ENCODE peak calls at places on chromosomes 7 and 10, in six cellular contexts. Q is AG04450; P is GM20000; V is activated CD4-positive, CD25-positive, alpha-beta regulatory T cell treated with anti-CD3 and anti-CD28 coated beads, Interleukin-2, amount 50 U/mL, for 72 hours; I is HFFc6; R is HEK293T. M is an unnamed sample.

GRCh38 chr7:87416682-87417587 is 58.5 kb downstream of the ABCB4 start:
- DNase-seq in Q (peak), P (peak), V (peak), I (peak), R (peak), M (peak)

GRCh38 chr7:23931633-23932032 is 221.6 kb downstream of the STK31 start:
- DNase-seq in Q (no peak), P (no peak), V (no peak), I (no peak), R (no peak), M (no peak)

GRCh38 chr10:112848868-112849267 is 101.2 kb upstream of the TCF7L2 start:
- DNase-seq in Q (no peak), P (no peak), V (no peak), I (no peak), R (no peak), M (no peak)

GRCh38 chr10:22629843-22630228 is 84.5 kb downstream of the PIP4K2A start:
- DNase-seq in Q (no peak), P (no peak), V (no peak), I (no peak), R (no peak), M (no peak)

GRCh38 chr7:4751398-4751947 is 23.9 kb upstream of the AP5Z1 start:
- DNase-seq in Q (no peak), P (no peak), V (no peak), I (no peak), R (no peak), M (no peak)

GRCh38 chr7:68770649-68771048 is 827.6 kb upstream of the AUTS2 start:
- DNase-seq in Q (no peak), P (no peak), V (no peak), I (no peak), R (peak), M (no peak)

GRCh38 chr7:26964409-26964808 is 100.0 kb upstream of the SKAP2 start:
- DNase-seq in Q (no peak), P (no peak), V (no peak), I (no peak), R (no peak), M (no peak)

GRCh38 chr7:138913783-138914182 is 67.4 kb downstream of the KIAA1549 start:
- DNase-seq in Q (no peak), P (no peak), V (no peak), I (no peak), R (no peak), M (no peak)

GRCh38 chr7:95104739-95105138 is 197.3 kb downstream of the PPP1R9A start:
- DNase-seq in Q (no peak), P (no peak), V (no peak), I (no peak), R (no peak), M (no peak)

GRCh38 chr10:122419890-122420623 is 34.4 kb upstream of the ARMS2 start:
- DNase-seq in Q (peak), P (no peak), V (no peak), I (peak), R (no peak), M (no peak)

GRCh38 chr10:132946311-132946710 is 3.9 kb upstream of the CFAP46 start:
- DNase-seq in Q (no peak), P (no peak), V (no peak), I (no peak), R (no peak), M (no peak)

GRCh38 chr10:128297709-128298457 is 171.7 kb upstream of the MKI67 start:
- DNase-seq in Q (no peak), P (no peak), V (no peak), I (no peak), R (no peak), M (no peak)

GRCh38 chr7:11540271-11540761 is 291.7 kb downstream of the THSD7A start:
- DNase-seq in Q (no peak), P (no peak), V (no peak), I (no peak), R (no peak), M (no peak)

GRCh38 chr10:114762811-114763210 is 58.8 kb upstream of the FHIP2A start:
- DNase-seq in Q (no peak), P (no peak), V (no peak), I (no peak), R (no peak), M (no peak)

GRCh38 chr10:16904619-16905018 is 87.4 kb upstream of the RSU1 start:
- DNase-seq in Q (peak), P (no peak), V (no peak), I (no peak), R (no peak), M (no peak)

GRCh38 chr10:98134117-98134430 is 383 bp upstream of the R3HCC1L start:
- DNase-seq in Q (no peak), P (no peak), V (no peak), I (no peak), R (no peak), M (no peak)

GRCh38 chr7:138527746-138528223 is 67.7 kb downstream of the TRIM24 start:
- DNase-seq in Q (no peak), P (no peak), V (no peak), I (no peak), R (no peak), M (no peak)

GRCh38 chr10:79244841-79245504 is 102.3 kb upstream of the PPIF start:
- DNase-seq in Q (no peak), P (peak), V (no peak), I (no peak), R (no peak), M (no peak)

GRCh38 chr7:119935418-119936025 is 337.5 kb upstream of the KCND2 start:
- DNase-seq in Q (peak), P (peak), V (no peak), I (peak), R (peak), M (no peak)

GRCh38 chr10:78362406-78363022 is 328.9 kb downstream of the RPS24 start:
- DNase-seq in Q (no peak), P (no peak), V (no peak), I (peak), R (no peak), M (peak)

GRCh38 chr10:4127518-4128315 is 342.7 kb upstream of the KLF6 start:
- DNase-seq in Q (no peak), P (peak), V (no peak), I (no peak), R (no peak), M (no peak)

GRCh38 chr10:14478639-14479038 is 147.9 kb upstream of the FRMD4A start:
- DNase-seq in Q (peak), P (peak), V (no peak), I (peak), R (peak), M (peak)

GRCh38 chr10:33201971-33202370 is 132.5 kb downstream of the NRP1 start:
- DNase-seq in Q (no peak), P (no peak), V (no peak), I (no peak), R (no peak), M (no peak)

GRCh38 chr7:5077740-5078139 is 32.1 kb downstream of the RBAK start:
- DNase-seq in Q (no peak), P (no peak), V (no peak), I (no peak), R (no peak), M (no peak)

GRCh38 chr10:93333278-93333978 is 148.7 kb downstream of the MYOF start:
- DNase-seq in Q (no peak), P (no peak), V (no peak), I (no peak), R (no peak), M (peak)

GRCh38 chr7:25238056-25238745 is 9.9 kb upstream of the NPVF start:
- DNase-seq in Q (no peak), P (no peak), V (no peak), I (no peak), R (no peak), M (no peak)

GRCh38 chr10:68348265-68348741 is 15.6 kb upstream of the PBLD start:
- DNase-seq in Q (no peak), P (peak), V (peak), I (peak), R (peak), M (no peak)

GRCh38 chr7:110863258-110863657 is 227.7 kb upstream of the LRRN3 start:
- DNase-seq in Q (no peak), P (no peak), V (no peak), I (no peak), R (no peak), M (no peak)

GRCh38 chr10:123863189-123863580 is 28.4 kb downstream of the CPXM2 start:
- DNase-seq in Q (no peak), P (no peak), V (no peak), I (no peak), R (no peak), M (peak)

GRCh38 chr7:130277763-130278643 is 11.3 kb downstream of the CPA2 start:
- DNase-seq in Q (no peak), P (no peak), V (no peak), I (peak), R (peak), M (no peak)

GRCh38 chr7:63067897-63068585 is 930.6 kb upstream of the ZNF722 start:
- DNase-seq in Q (no peak), P (no peak), V (no peak), I (no peak), R (no peak), M (no peak)

GRCh38 chr10:131888186-131888604 is 12.6 kb upstream of the PPP2R2D start:
- DNase-seq in Q (no peak), P (no peak), V (no peak), I (peak), R (no peak), M (no peak)

GRCh38 chr10:89466599-89467035 is 52.2 kb downstream of the IFIT5 start:
- DNase-seq in Q (no peak), P (peak), V (no peak), I (peak), R (peak), M (no peak)

GRCh38 chr7:93941956-93942355 is 20.4 kb downstream of the GNG11 start:
- DNase-seq in Q (peak), P (no peak), V (no peak), I (peak), R (no peak), M (no peak)

GRCh38 chr10:34255075-34255474 is 560.0 kb downstream of the PARD3 start:
- DNase-seq in Q (no peak), P (no peak), V (no peak), I (no peak), R (no peak), M (no peak)

GRCh38 chr10:60230892-60231291 is 158.8 kb downstream of the ANK3 start:
- DNase-seq in Q (no peak), P (no peak), V (no peak), I (no peak), R (no peak), M (no peak)

GRCh38 chr7:65302883-65303282 is 70.8 kb upstream of the ZNF92 start:
- DNase-seq in Q (no peak), P (no peak), V (no peak), I (no peak), R (no peak), M (no peak)